ENCODE peak calls at places on chromosome 18, in eight cellular contexts. N, O, R, Y, W, H, S and J are unnamed samples.

GRCh38 chr18:79518028-79518682 is 122.4 kb downstream of the NFATC1 start:
- DNase-seq in N (no peak), O (no peak), R (no peak), Y (no peak), W (no peak), H (no peak), S (no peak), J (no peak)

GRCh38 chr18:37836071-37836470 is 270.5 kb upstream of the CELF4 start:
- DNase-seq in N (no peak), O (no peak), R (no peak), Y (no peak), W (no peak), H (no peak), S (no peak), J (no peak)

GRCh38 chr18:65227970-65228369 is 522.8 kb upstream of the CDH7 start:
- DNase-seq in N (no peak), O (no peak), R (no peak), Y (no peak), W (no peak), H (no peak), S (no peak), J (no peak)

GRCh38 chr18:49238433-49239042 is 221.9 kb downstream of the DYM start:
- DNase-seq in N (no peak), O (no peak), R (no peak), Y (no peak), W (peak), H (peak), S (peak), J (no peak)

GRCh38 chr18:79567481-79568147 is 112.0 kb upstream of the CTDP1 start:
- DNase-seq in N (no peak), O (peak), R (no peak), Y (peak), W (peak), H (no peak), S (peak), J (peak)

GRCh38 chr18:45566025-45566740 is 49.1 kb upstream of the SLC14A2 start:
- DNase-seq in N (no peak), O (no peak), R (no peak), Y (no peak), W (peak), H (no peak), S (no peak), J (no peak)

GRCh38 chr18:75377258-75377657 is 50.2 kb downstream of the SMIM21 start:
- DNase-seq in N (no peak), O (no peak), R (no peak), Y (no peak), W (no peak), H (no peak), S (no peak), J (no peak)

GRCh38 chr18:25563346-25563745 is 211.4 kb upstream of the ZNF521 start:
- DNase-seq in N (no peak), O (no peak), R (no peak), Y (no peak), W (no peak), H (no peak), S (no peak), J (no peak)

GRCh38 chr18:32980896-32981295 is 208.1 kb upstream of the KLHL14 start:
- DNase-seq in N (no peak), O (no peak), R (no peak), Y (no peak), W (no peak), H (no peak), S (no peak), J (no peak)

GRCh38 chr18:9720327-9720726 is 12.2 kb downstream of the RAB31 start:
- DNase-seq in N (no peak), O (peak), R (no peak), Y (no peak), W (no peak), H (no peak), S (no peak), J (no peak)

GRCh38 chr18:25990473-25990872 is 99.9 kb downstream of the SS18 start:
- DNase-seq in N (no peak), O (no peak), R (no peak), Y (no peak), W (no peak), H (no peak), S (no peak), J (no peak)

GRCh38 chr18:10419420-10420103 is 34.9 kb upstream of the APCDD1 start:
- DNase-seq in N (no peak), O (no peak), R (no peak), Y (no peak), W (peak), H (peak), S (no peak), J (no peak)

GRCh38 chr18:8890957-8891464 is 185.7 kb downstream of the MTCL1 start:
- DNase-seq in N (no peak), O (no peak), R (no peak), Y (no peak), W (peak), H (no peak), S (no peak), J (peak)

GRCh38 chr18:7147399-7147798 is 29.8 kb upstream of the LAMA1 start:
- DNase-seq in N (no peak), O (no peak), R (no peak), Y (no peak), W (no peak), H (no peak), S (no peak), J (no peak)

GRCh38 chr18:32289480-32290075 is 99.7 kb downstream of the MEP1B start:
- DNase-seq in N (no peak), O (no peak), R (peak), Y (no peak), W (peak), H (peak), S (peak), J (peak)

GRCh38 chr18:22046473-22046872 is 122.9 kb upstream of the GATA6 start:
- DNase-seq in N (no peak), O (no peak), R (no peak), Y (no peak), W (no peak), H (no peak), S (no peak), J (no peak)